ENCODE peak calls at places on chromosomes 1 and 21, in nine cellular contexts. Y is GM20000; A is NCI-H226; Q is activated CD4-positive, alpha-beta T cell treated with anti-CD3 and anti-CD28 coated beads, Interleukin-2, amount 10 ng/mL, durations not matched to agents 7 days and 5 days; K is effector memory CD4-positive, alpha-beta T cell; I is HTR-8/SVneo; P is amniotic epithelial cell; X is heart left ventricle; R is C1 segment of cervical spinal cord. M is an unnamed sample.

GRCh38 chr21:14080764-14081096 is 130.0 kb downstream of the LIPI start:
- DNase-seq in Y (no peak), A (no peak), Q (no peak), K (no peak), I (no peak), P (no peak), X (no peak), R (no peak), M (no peak)

GRCh38 chr1:48026275-48026674 is 29.1 kb upstream of the TRABD2B start:
- DNase-seq in Y (no peak), A (peak; percentile 51), Q (no peak), K (no peak), I (no peak), P (peak; percentile 98), X (no peak), R (no peak), M (no peak)

GRCh38 chr21:37829447-37829846 is 86.8 kb downstream of the KCNJ6 start:
- DNase-seq in Y (no peak), A (peak; percentile 16), Q (no peak), K (no peak), I (peak; percentile 28), P (peak; percentile 49), X (no peak), R (no peak), M (no peak)

GRCh38 chr1:228849011-228849541 is 113.8 kb downstream of the RHOU start:
- DNase-seq in Y (no peak), A (no peak), Q (no peak), K (no peak), I (no peak), P (no peak), X (no peak), R (no peak), M (no peak)

GRCh38 chr1:206468571-206468970 is 1.7 kb upstream of the IKBKE start:
- DNase-seq in Y (no peak), A (no peak), Q (no peak), K (no peak), I (no peak), P (no peak), X (no peak), R (no peak), M (no peak)

GRCh38 chr1:50873458-50874187 is 86.4 kb downstream of the FAF1 start:
- DNase-seq in Y (peak; percentile 58), A (peak; percentile 40), Q (peak; percentile 71), K (peak; percentile 26), I (peak; percentile 33), P (peak; percentile 64), X (no peak), R (no peak), M (peak; percentile 39)

GRCh38 chr1:88237026-88237425 is 447.0 kb upstream of the PKN2 start:
- DNase-seq in Y (no peak), A (no peak), Q (no peak), K (no peak), I (no peak), P (no peak), X (peak; percentile 32), R (no peak), M (no peak)

GRCh38 chr1:179144621-179145020 is 62.8 kb downstream of the TOR3A start:
- DNase-seq in Y (no peak), A (no peak), Q (no peak), K (no peak), I (no peak), P (no peak), X (no peak), R (no peak), M (no peak)

GRCh38 chr1:87398644-87399043 is 70.0 kb downstream of the LMO4 start:
- DNase-seq in Y (no peak), A (peak; percentile 45), Q (no peak), K (no peak), I (no peak), P (no peak), X (no peak), R (no peak), M (no peak)

GRCh38 chr1:12346483-12347155 is 116.8 kb downstream of the VPS13D start:
- DNase-seq in Y (no peak), A (no peak), Q (no peak), K (no peak), I (no peak), P (no peak), X (no peak), R (no peak), M (no peak)

GRCh38 chr1:89518116-89518780 is 6.4 kb upstream of the LRRC8B start:
- DNase-seq in Y (no peak), A (no peak), Q (no peak), K (no peak), I (no peak), P (no peak), X (no peak), R (no peak), M (no peak)

GRCh38 chr1:68181165-68181556 is 51.2 kb downstream of the WLS start:
- DNase-seq in Y (no peak), A (no peak), Q (no peak), K (no peak), I (no peak), P (no peak), X (no peak), R (no peak), M (no peak)

GRCh38 chr1:111602974-111603373 is 16.6 kb upstream of the RAP1A start:
- DNase-seq in Y (peak; percentile 51), A (no peak), Q (no peak), K (no peak), I (no peak), P (no peak), X (no peak), R (no peak), M (no peak)

GRCh38 chr1:72485786-72486185 is 203.4 kb upstream of the NEGR1 start:
- DNase-seq in Y (no peak), A (peak; percentile 4), Q (no peak), K (no peak), I (no peak), P (no peak), X (no peak), R (no peak), M (no peak)

GRCh38 chr1:116195077-116195868 is 84.1 kb downstream of the MAB21L3 start:
- DNase-seq in Y (no peak), A (no peak), Q (no peak), K (no peak), I (no peak), P (no peak), X (no peak), R (no peak), M (no peak)

GRCh38 chr1:2801535-2802291 is at the start of gene TTC34:
- DNase-seq in Y (peak; percentile 75), A (peak; percentile 9), Q (peak; percentile 60), K (no peak), I (peak; percentile 52), P (no peak), X (no peak), R (no peak), M (peak; percentile 29)

GRCh38 chr21:35737899-35738341 is 322.4 kb downstream of the SETD4 start:
- DNase-seq in Y (no peak), A (no peak), Q (no peak), K (no peak), I (no peak), P (peak; percentile 69), X (peak; percentile 52), R (no peak), M (no peak)

GRCh38 chr1:171948491-171948890 is 107.2 kb downstream of the DNM3 start:
- DNase-seq in Y (no peak), A (peak; percentile 44), Q (no peak), K (no peak), I (no peak), P (no peak), X (no peak), R (no peak), M (no peak)

GRCh38 chr1:10659218-10659617 is 137.2 kb downstream of the CASZ1 start:
- DNase-seq in Y (no peak), A (no peak), Q (no peak), K (no peak), I (no peak), P (no peak), X (no peak), R (no peak), M (no peak)

GRCh38 chr1:225919906-225920305 is 4.1 kb downstream of the PYCR2 start:
- DNase-seq in Y (no peak), A (peak; percentile 44), Q (no peak), K (no peak), I (peak; percentile 54), P (peak; percentile 90), X (peak; percentile 76), R (peak; percentile 76), M (no peak)

GRCh38 chr1:8165595-8166360 is 139.7 kb upstream of the ERRFI1 start:
- DNase-seq in Y (no peak), A (no peak), Q (no peak), K (no peak), I (no peak), P (no peak), X (no peak), R (no peak), M (no peak)

GRCh38 chr1:107430540-107431228 is 289.8 kb downstream of the NTNG1 start:
- DNase-seq in Y (peak; percentile 39), A (peak; percentile 9), Q (peak; percentile 54), K (no peak), I (peak; percentile 0), P (no peak), X (no peak), R (peak; percentile 21), M (no peak)

GRCh38 chr21:38806942-38807284 is 1.2 kb downstream of the ETS2 start:
- DNase-seq in Y (no peak), A (no peak), Q (no peak), K (no peak), I (no peak), P (peak; percentile 46), X (no peak), R (no peak), M (no peak)

GRCh38 chr1:217921126-217921900 is 290.2 kb downstream of the SPATA17 start:
- DNase-seq in Y (no peak), A (no peak), Q (no peak), K (no peak), I (no peak), P (no peak), X (no peak), R (no peak), M (no peak)

GRCh38 chr1:182786223-182787001 is 3.2 kb upstream of the NPL start:
- DNase-seq in Y (peak; percentile 55), A (peak; percentile 6), Q (peak; percentile 37), K (peak; percentile 5), I (peak; percentile 38), P (peak; percentile 70), X (peak; percentile 71), R (peak; percentile 25), M (no peak)

GRCh38 chr1:88175631-88176226 is 508.3 kb upstream of the PKN2 start:
- DNase-seq in Y (no peak), A (no peak), Q (no peak), K (no peak), I (no peak), P (peak; percentile 68), X (no peak), R (no peak), M (no peak)

GRCh38 chr1:183432548-183432875 is 14.3 kb upstream of the NMNAT2 start:
- DNase-seq in Y (no peak), A (no peak), Q (no peak), K (no peak), I (no peak), P (no peak), X (no peak), R (no peak), M (no peak)

GRCh38 chr1:87086120-87086519 is 171.7 kb downstream of the HS2ST1 start:
- DNase-seq in Y (no peak), A (no peak), Q (no peak), K (no peak), I (no peak), P (no peak), X (no peak), R (no peak), M (no peak)

GRCh38 chr1:95118019-95118499 is 904 bp downstream of the TLCD4 start:
- DNase-seq in Y (no peak), A (no peak), Q (peak; percentile 6), K (no peak), I (no peak), P (no peak), X (peak; percentile 42), R (peak; percentile 9), M (no peak)

GRCh38 chr1:45958317-45958716 is 154.9 kb downstream of the MAST2 start:
- DNase-seq in Y (no peak), A (no peak), Q (no peak), K (no peak), I (no peak), P (no peak), X (no peak), R (no peak), M (no peak)

GRCh38 chr21:45032977-45033705 is 41.2 kb upstream of the ADARB1 start:
- DNase-seq in Y (no peak), A (no peak), Q (no peak), K (no peak), I (no peak), P (no peak), X (no peak), R (no peak), M (no peak)